ENCODE peak calls at places on chromosomes 13 and 19, in seven cellular contexts. I is kidney, P is endothelial cell, F is fibroblast of mammary gland, S is fibroblast of pulmonary artery, G is AG10803, L is IMR-90. U is an unnamed sample.

GRCh38 chr19:19538077-19538764 is at the start of gene CILP2:
- DNase-seq in I (peak), P (peak), L (no peak), G (no peak), F (no peak), S (no peak), U (peak)

GRCh38 chr13:44393391-44393790 is 19.8 kb downstream of the SERP2 start:
- DNase-seq in L (no peak), P (no peak), I (peak), G (no peak), F (no peak), S (no peak), U (no peak)

GRCh38 chr19:20472854-20473253 is 92.7 kb downstream of the ZNF737 start:
- DNase-seq in L (no peak), I (no peak), S (no peak), F (no peak), G (no peak), P (no peak), U (no peak)

GRCh38 chr13:99743079-99743478 is 228.5 kb downstream of the ZIC5 start:
- DNase-seq in P (no peak), G (no peak), L (no peak), I (no peak), S (no peak), F (no peak), U (no peak)

GRCh38 chr13:99050983-99051488 is 73.2 kb upstream of the DOCK9 start:
- DNase-seq in S (no peak), F (no peak), L (no peak), G (no peak), I (no peak), P (no peak), U (no peak)

GRCh38 chr13:110713981-110714797 is 689 bp downstream of the ING1 start:
- DNase-seq in L (peak), F (peak), S (peak), G (no peak), I (peak), P (peak), U (peak)

GRCh38 chr13:51148952-51149573 is 38.0 kb upstream of the C13orf42 start:
- DNase-seq in S (peak), I (no peak), G (peak), P (peak), F (peak), L (peak), U (peak)

GRCh38 chr13:42574011-42574410 is at the start of gene TNFSF11:
- DNase-seq in P (peak), G (no peak), S (no peak), F (no peak), L (no peak), I (peak), U (no peak)

GRCh38 chr13:47672245-47672975 is 328.7 kb downstream of the SUCLA2 start:
- DNase-seq in F (peak), S (peak), P (no peak), I (no peak), L (no peak), G (peak), U (no peak)

GRCh38 chr13:45393941-45394570 is 24.1 kb downstream of the SLC25A30 start:
- DNase-seq in L (peak), I (no peak), S (peak), F (peak), P (peak), G (peak), U (peak)

GRCh38 chr19:44626067-44626624 is 12.8 kb downstream of the IGSF23 start:
- DNase-seq in F (peak), I (no peak), L (peak), G (peak), P (no peak), S (peak), U (no peak)

GRCh38 chr13:111850458-111850857 is 216.5 kb upstream of the SOX1 start:
- DNase-seq in S (no peak), P (no peak), L (no peak), G (no peak), I (no peak), F (no peak), U (no peak)

GRCh38 chr19:47399198-47399597 is 20.1 kb downstream of the MEIS3 start:
- DNase-seq in I (peak), G (no peak), F (no peak), S (no peak), P (no peak), L (no peak), U (no peak)

GRCh38 chr19:13214036-13214730 is 64.0 kb downstream of the IER2 start:
- DNase-seq in S (no peak), F (no peak), I (no peak), L (no peak), G (no peak), P (no peak), U (no peak)

GRCh38 chr19:41540041-41540695 is 35.8 kb upstream of the CEACAM21 start:
- DNase-seq in P (no peak), L (no peak), G (peak), F (no peak), S (no peak), I (no peak), U (no peak)

GRCh38 chr13:29877456-29878096 is 27.2 kb upstream of the UBL3 start:
- DNase-seq in L (no peak), I (no peak), P (no peak), G (no peak), S (peak), F (no peak), U (no peak)

GRCh38 chr13:73412933-73413332 is 354.1 kb downstream of the KLF5 start:
- DNase-seq in P (no peak), L (no peak), S (no peak), F (no peak), I (no peak), G (no peak), U (no peak)

GRCh38 chr13:112132619-112133018 is 65.7 kb downstream of the SOX1 start:
- DNase-seq in L (no peak), P (no peak), S (no peak), F (no peak), G (no peak), I (no peak), U (no peak)

GRCh38 chr13:46893221-46893620 is 3.6 kb downstream of the HTR2A start:
- DNase-seq in I (no peak), P (no peak), F (no peak), S (no peak), L (no peak), G (no peak), U (no peak)

GRCh38 chr19:15748239-15748638 is 10.5 kb downstream of the OR10H3 start:
- DNase-seq in L (no peak), F (no peak), P (no peak), S (no peak), G (no peak), I (no peak), U (no peak)

GRCh38 chr13:111184685-111185401 is 69.7 kb downstream of the ARHGEF7 start:
- DNase-seq in S (no peak), P (no peak), F (peak), I (no peak), L (no peak), G (no peak), U (peak)

GRCh38 chr13:113949546-113949945 is 24.3 kb downstream of the C13orf46 start:
- DNase-seq in F (no peak), I (peak), L (no peak), G (no peak), P (no peak), S (no peak), U (peak)

GRCh38 chr13:59034198-59034597 is 1129.5 kb downstream of the DIAPH3 start:
- DNase-seq in I (no peak), F (no peak), S (no peak), P (no peak), G (no peak), L (no peak), U (no peak)

GRCh38 chr13:112325941-112326645 is 50.1 kb upstream of the SPACA7 start:
- DNase-seq in G (no peak), L (no peak), S (no peak), F (no peak), I (peak), P (no peak), U (no peak)

GRCh38 chr19:48419158-48419920 is 25.9 kb downstream of the GRIN2D start:
- DNase-seq in P (peak), I (peak), F (peak), L (peak), G (peak), S (peak), U (peak)

GRCh38 chr13:83327091-83327490 is 555.2 kb downstream of the SLITRK1 start:
- DNase-seq in P (no peak), S (no peak), I (no peak), L (no peak), F (no peak), G (no peak), U (no peak)

GRCh38 chr19:47497073-47497766 is 13.2 kb upstream of the KPTN start:
- DNase-seq in I (no peak), S (no peak), L (no peak), G (no peak), F (no peak), P (no peak), U (no peak)

GRCh38 chr13:42740753-42741152 is 40.6 kb upstream of the FAM216B start:
- DNase-seq in F (no peak), I (peak), S (peak), G (no peak), P (no peak), L (no peak), U (peak)

GRCh38 chr19:57776764-57777296 is 7.4 kb downstream of the ZNF586 start:
- DNase-seq in P (no peak), I (no peak), G (no peak), L (no peak), F (no peak), S (no peak), U (no peak)

GRCh38 chr19:30690935-30691505 is 318.8 kb downstream of the ZNF536 start:
- DNase-seq in P (no peak), F (no peak), G (no peak), L (no peak), S (no peak), I (no peak), U (no peak)

GRCh38 chr19:7744199-7744786 is 3.0 kb downstream of the CD209 start:
- DNase-seq in G (no peak), L (no peak), P (no peak), S (no peak), I (no peak), F (no peak), U (no peak)

GRCh38 chr13:113740286-113740556 is 18.8 kb upstream of the TMEM255B start:
- DNase-seq in G (no peak), P (no peak), F (no peak), I (peak), S (no peak), L (no peak), U (no peak)

GRCh38 chr13:27120811-27121210 is 50.8 kb downstream of the USP12 start:
- DNase-seq in S (peak), L (peak), I (no peak), F (no peak), G (peak), P (no peak), U (no peak)

GRCh38 chr19:35305181-35305580 is 13.2 kb downstream of the MAG start:
- DNase-seq in L (no peak), F (no peak), I (no peak), S (no peak), P (no peak), G (no peak), U (no peak)

GRCh38 chr19:35307990-35308389 is 16.0 kb downstream of the MAG start:
- DNase-seq in G (no peak), I (no peak), S (no peak), P (no peak), L (no peak), F (no peak), U (no peak)

GRCh38 chr19:35304036-35304435 is 12.1 kb downstream of the MAG start:
- DNase-seq in P (no peak), G (no peak), I (no peak), L (no peak), S (no peak), F (no peak), U (no peak)

GRCh38 chr19:35309481-35310279 is 17.7 kb downstream of the MAG start:
- DNase-seq in I (peak), G (no peak), P (no peak), L (peak), S (peak), F (no peak), U (no peak)

GRCh38 chr19:35306473-35307246 is 14.7 kb downstream of the MAG start:
- DNase-seq in L (no peak), S (no peak), G (no peak), F (no peak), I (no peak), P (peak), U (no peak)
- TF ChIP-seq CTCF in L (no peak), S (peak), G (no peak), F (no peak), I (no peak), P (no peak), U (peak)

GRCh38 chr13:77815330-77815729 is 103.3 kb downstream of the EDNRB start:
- DNase-seq in S (peak), L (no peak), I (no peak), F (no peak), P (no peak), G (no peak), U (no peak)

DNA sequence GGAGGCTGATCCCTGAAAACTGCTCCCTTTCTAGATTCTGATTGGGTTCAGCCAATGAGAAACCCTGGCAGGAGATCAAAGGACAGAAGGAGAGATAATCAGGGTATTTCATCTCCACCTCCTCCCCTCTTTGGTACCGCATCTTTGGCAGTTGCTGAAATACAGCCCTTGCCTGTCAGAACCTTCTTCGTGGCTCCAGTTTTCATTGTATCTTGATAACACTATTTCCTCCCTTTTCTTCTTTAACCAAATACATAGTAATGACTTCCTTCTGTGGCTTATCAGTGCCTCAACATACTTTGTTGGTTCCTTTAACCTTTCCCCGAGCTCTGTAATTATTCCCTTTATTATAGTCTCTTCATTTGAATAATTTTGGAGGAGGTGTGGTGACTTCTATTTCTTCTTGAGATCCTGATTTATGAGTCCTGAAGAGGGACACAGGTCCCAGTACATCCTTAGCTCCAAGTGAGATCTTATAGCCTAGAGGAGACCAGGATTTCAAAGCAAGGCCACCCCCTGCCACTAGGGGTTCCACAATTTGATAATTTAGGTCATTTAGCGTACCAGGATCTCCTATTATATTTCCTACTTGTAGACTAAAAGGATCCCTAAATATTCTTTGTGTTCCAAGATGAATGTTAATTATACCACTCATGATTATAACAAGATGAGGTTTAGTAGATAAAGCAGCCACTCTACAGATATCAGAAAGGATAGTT is 98.0 kb downstream of the EDNRB start:
- DNase-seq in G (no peak), F (no peak), S (no peak), P (no peak), I (no peak), L (no peak), U (no peak)
- TF ChIP-seq CTCF in G (no peak), F (peak), S (peak), P (peak), I (no peak), L (no peak), U (peak)

GRCh38 chr19:9847087-9847671 is 12.1 kb downstream of the PIN1 start:
- DNase-seq in S (peak), I (no peak), L (peak), G (peak), F (peak), P (peak), U (peak)
- TF ChIP-seq CTCF in S (peak), I (no peak), L (peak), G (peak), F (peak), P (peak), U (peak)

GRCh38 chr13:101202590-101202989 is 213.7 kb downstream of the NALCN start:
- DNase-seq in I (no peak), P (peak), L (no peak), S (no peak), F (no peak), G (no peak), U (no peak)
- TF ChIP-seq CTCF in I (no peak), P (no peak), L (no peak), S (no peak), F (no peak), G (no peak), U (no peak)

GRCh38 chr19:55339225-55340143 is at the start of gene KMT5C:
- DNase-seq in F (peak), I (peak), S (peak), P (peak), L (peak), G (peak), U (peak)
- TF ChIP-seq CTCF in F (peak), I (no peak), S (peak), P (no peak), L (peak), G (peak), U (peak)

GRCh38 chr19:10988921-10989320 is 28.1 kb downstream of the SMARCA4 start:
- DNase-seq in G (no peak), F (no peak), I (no peak), L (no peak), P (no peak), S (no peak), U (no peak)

GRCh38 chr19:10988380-10988779 is 27.6 kb downstream of the SMARCA4 start:
- DNase-seq in F (no peak), S (no peak), P (no peak), G (no peak), I (no peak), L (no peak), U (no peak)

GRCh38 chr19:10985502-10985901 is 24.7 kb downstream of the SMARCA4 start:
- DNase-seq in F (no peak), S (no peak), L (no peak), I (no peak), P (no peak), G (no peak), U (no peak)

GRCh38 chr19:10986301-10987127 is 25.7 kb downstream of the SMARCA4 start:
- DNase-seq in S (no peak), G (no peak), I (no peak), P (no peak), F (no peak), L (no peak), U (no peak)

DNA sequence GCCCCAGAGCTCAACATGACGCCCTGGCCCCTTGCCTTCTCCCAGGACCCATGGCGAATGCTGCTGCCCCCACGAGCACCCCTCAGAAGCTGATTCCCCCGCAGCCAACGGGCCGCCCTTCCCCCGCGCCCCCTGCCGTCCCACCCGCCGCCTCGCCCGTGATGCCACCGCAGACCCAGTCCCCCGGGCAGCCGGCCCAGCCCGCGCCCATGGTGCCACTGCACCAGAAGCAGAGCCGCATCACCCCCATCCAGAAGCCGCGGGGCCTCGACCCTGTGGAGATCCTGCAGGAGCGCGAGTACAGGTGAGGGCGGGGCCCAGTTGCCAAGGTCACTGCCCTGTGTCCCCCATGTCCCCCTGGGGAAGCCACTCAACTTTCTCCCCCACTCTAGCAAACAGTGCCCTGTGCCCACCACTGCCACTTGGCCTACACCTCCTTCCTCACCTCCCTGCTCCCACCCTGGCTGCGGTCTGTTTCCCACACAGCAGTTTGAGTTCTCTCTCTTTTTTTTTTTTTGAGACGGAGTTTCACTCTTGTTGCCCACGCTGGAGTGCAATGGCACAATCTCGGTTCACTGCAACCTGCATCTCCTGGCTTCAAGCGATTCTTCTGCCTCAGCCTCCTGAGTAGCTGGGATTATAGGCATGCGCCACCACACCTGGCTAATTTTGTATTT is 26.9 kb downstream of the SMARCA4 start:
- DNase-seq in S (no peak), P (no peak), L (no peak), G (no peak), I (no peak), F (no peak), U (no peak)
- TF ChIP-seq CTCF in S (no peak), P (no peak), L (no peak), G (no peak), I (no peak), F (no peak), U (no peak)

GRCh38 chr19:39126593-39127187 is 1.1 kb downstream of the PAK4 start:
- DNase-seq in L (no peak), S (peak), F (peak), P (no peak), I (no peak), G (peak), U (no peak)

GRCh38 chr19:39130337-39131254 is 5.0 kb downstream of the PAK4 start:
- DNase-seq in I (no peak), L (no peak), P (no peak), S (no peak), F (no peak), G (no peak), U (no peak)

GRCh38 chr19:39127812-39128510 is 2.4 kb downstream of the PAK4 start:
- DNase-seq in P (no peak), S (no peak), F (no peak), I (no peak), L (no peak), G (peak), U (no peak)

GRCh38 chr19:39129116-39129515 is 3.5 kb downstream of the PAK4 start:
- DNase-seq in L (no peak), P (no peak), I (no peak), S (no peak), F (no peak), G (no peak), U (no peak)

DNA sequence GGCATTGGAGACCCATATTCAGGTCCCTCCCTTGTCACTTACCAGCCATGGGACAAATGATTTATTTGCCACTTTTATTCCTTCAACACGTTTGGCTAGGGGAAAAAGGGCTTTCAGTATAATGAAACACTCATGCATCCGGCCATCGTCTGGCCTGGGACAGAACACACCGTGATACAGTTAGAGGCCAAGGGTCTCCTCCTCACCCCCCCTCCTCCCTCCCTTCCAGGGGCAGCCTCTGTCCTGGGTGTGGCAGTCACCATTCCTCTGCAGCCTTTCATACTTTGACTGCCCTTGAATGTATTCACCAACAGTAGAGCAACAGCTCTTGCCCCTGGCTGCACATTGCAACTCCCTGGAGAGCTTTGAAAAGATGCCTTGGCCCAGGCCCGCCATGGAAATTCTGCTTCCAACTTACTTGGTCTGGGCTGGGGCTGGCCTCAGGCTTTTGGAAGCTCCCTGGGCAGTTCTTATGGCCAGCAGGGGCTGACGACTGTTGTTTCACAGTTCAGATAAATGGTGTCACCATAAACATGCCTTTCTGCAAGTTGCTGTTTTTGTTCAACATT is 3.0 kb downstream of the PAK4 start:
- DNase-seq in F (no peak), L (no peak), I (no peak), P (no peak), G (peak), S (no peak), U (no peak)
- TF ChIP-seq CTCF in F (no peak), L (no peak), I (no peak), P (no peak), G (peak), S (no peak), U (no peak)